ENCODE peak calls at places on chromosomes 12 and 14, in nine cellular contexts. One of them, this sample, is unnamed.
A peak's percentile ranks its signal among the peaks of the same experiment; 100 is the strongest.

GRCh38 chr14:54815016-54815415 is 87.6 kb downstream of the GCH1 start:
- DNase-seq in cardiac muscle cell: no peak
- DNase-seq in adrenal gland: no peak
- DNase-seq in aorta: peak; percentile 83
- DNase-seq in effector memory CD4-positive, alpha-beta T cell: no peak
- DNase-seq in SK-N-SH: no peak
- DNase-seq in IMR-90: peak; percentile 20
- DNase-seq in mesenchymal stem cell: no peak
- DNase-seq in colonic mucosa: no peak
- DNase-seq in this sample: no peak

GRCh38 chr12:88698471-88698870 is 118.2 kb upstream of the KITLG start:
- DNase-seq in cardiac muscle cell: no peak
- DNase-seq in adrenal gland: no peak
- DNase-seq in aorta: no peak
- DNase-seq in effector memory CD4-positive, alpha-beta T cell: no peak
- DNase-seq in SK-N-SH: peak; percentile 9
- DNase-seq in IMR-90: no peak
- DNase-seq in mesenchymal stem cell: no peak
- DNase-seq in colonic mucosa: no peak
- DNase-seq in this sample: no peak

GRCh38 chr12:16155938-16156337 is 121.5 kb downstream of the SLC15A5 start:
- DNase-seq in cardiac muscle cell: no peak
- DNase-seq in adrenal gland: no peak
- DNase-seq in aorta: no peak
- DNase-seq in effector memory CD4-positive, alpha-beta T cell: no peak
- DNase-seq in SK-N-SH: no peak
- DNase-seq in IMR-90: no peak
- DNase-seq in mesenchymal stem cell: no peak
- DNase-seq in colonic mucosa: no peak
- DNase-seq in this sample: no peak

GRCh38 chr14:60241091-60241490 is 7.9 kb upstream of the PPM1A start:
- DNase-seq in cardiac muscle cell: no peak
- DNase-seq in adrenal gland: no peak
- DNase-seq in aorta: no peak
- DNase-seq in effector memory CD4-positive, alpha-beta T cell: no peak
- DNase-seq in SK-N-SH: no peak
- DNase-seq in IMR-90: no peak
- DNase-seq in mesenchymal stem cell: no peak
- DNase-seq in colonic mucosa: no peak
- DNase-seq in this sample: no peak

GRCh38 chr12:98002887-98003493 is 512.4 kb upstream of the TMPO start:
- DNase-seq in cardiac muscle cell: peak; percentile 41
- DNase-seq in adrenal gland: peak; percentile 16
- DNase-seq in aorta: no peak
- DNase-seq in effector memory CD4-positive, alpha-beta T cell: no peak
- DNase-seq in SK-N-SH: peak; percentile 42
- DNase-seq in IMR-90: peak; percentile 1
- DNase-seq in mesenchymal stem cell: peak; percentile 40
- DNase-seq in colonic mucosa: peak; percentile 24
- DNase-seq in this sample: peak; percentile 38

GRCh38 chr12:78156751-78157150 is 326.1 kb downstream of the NAV3 start:
- DNase-seq in cardiac muscle cell: no peak
- DNase-seq in adrenal gland: no peak
- DNase-seq in aorta: no peak
- DNase-seq in effector memory CD4-positive, alpha-beta T cell: no peak
- DNase-seq in SK-N-SH: no peak
- DNase-seq in IMR-90: peak; percentile 59
- DNase-seq in mesenchymal stem cell: peak; percentile 35
- DNase-seq in colonic mucosa: no peak
- DNase-seq in this sample: no peak

GRCh38 chr12:14567311-14568195 is at the start of gene PLBD1:
- DNase-seq in cardiac muscle cell: peak; percentile 46
- DNase-seq in adrenal gland: peak; percentile 68
- DNase-seq in aorta: peak; percentile 88
- DNase-seq in effector memory CD4-positive, alpha-beta T cell: no peak
- DNase-seq in SK-N-SH: peak; percentile 57
- DNase-seq in IMR-90: no peak
- DNase-seq in mesenchymal stem cell: peak; percentile 55
- DNase-seq in colonic mucosa: peak; percentile 72
- DNase-seq in this sample: peak; percentile 58

GRCh38 chr12:124829008-124829707 is 34.5 kb downstream of the SCARB1 start:
- DNase-seq in cardiac muscle cell: no peak
- DNase-seq in adrenal gland: peak; percentile 87
- DNase-seq in aorta: no peak
- DNase-seq in effector memory CD4-positive, alpha-beta T cell: no peak
- DNase-seq in SK-N-SH: no peak
- DNase-seq in IMR-90: peak; percentile 85
- DNase-seq in mesenchymal stem cell: peak; percentile 93
- DNase-seq in colonic mucosa: no peak
- DNase-seq in this sample: peak; percentile 70

GRCh38 chr14:31969371-31969770 is 107.7 kb upstream of the ARHGAP5 start:
- DNase-seq in cardiac muscle cell: no peak
- DNase-seq in adrenal gland: no peak
- DNase-seq in aorta: no peak
- DNase-seq in effector memory CD4-positive, alpha-beta T cell: no peak
- DNase-seq in SK-N-SH: no peak
- DNase-seq in IMR-90: no peak
- DNase-seq in mesenchymal stem cell: peak; percentile 57
- DNase-seq in colonic mucosa: no peak
- DNase-seq in this sample: no peak

GRCh38 chr12:121903202-121903601 is 14.6 kb downstream of the PSMD9 start:
- DNase-seq in cardiac muscle cell: no peak
- DNase-seq in adrenal gland: no peak
- DNase-seq in aorta: no peak
- DNase-seq in effector memory CD4-positive, alpha-beta T cell: no peak
- DNase-seq in SK-N-SH: no peak
- DNase-seq in IMR-90: no peak
- DNase-seq in mesenchymal stem cell: no peak
- DNase-seq in colonic mucosa: no peak
- DNase-seq in this sample: no peak

GRCh38 chr14:21703357-21704339 is 30.0 kb upstream of the OR4E1 start:
- DNase-seq in cardiac muscle cell: no peak
- DNase-seq in adrenal gland: no peak
- DNase-seq in aorta: no peak
- DNase-seq in effector memory CD4-positive, alpha-beta T cell: no peak
- DNase-seq in SK-N-SH: no peak
- DNase-seq in IMR-90: no peak
- DNase-seq in mesenchymal stem cell: peak; percentile 50
- DNase-seq in colonic mucosa: no peak
- DNase-seq in this sample: peak; percentile 1

GRCh38 chr12:111664510-111664909 is 21.2 kb downstream of the BRAP start:
- DNase-seq in cardiac muscle cell: no peak
- DNase-seq in adrenal gland: no peak
- DNase-seq in aorta: no peak
- DNase-seq in effector memory CD4-positive, alpha-beta T cell: no peak
- DNase-seq in SK-N-SH: no peak
- DNase-seq in IMR-90: no peak
- DNase-seq in mesenchymal stem cell: no peak
- DNase-seq in colonic mucosa: no peak
- DNase-seq in this sample: no peak

GRCh38 chr12:64625243-64626077 is 15.2 kb downstream of the RASSF3 start:
- DNase-seq in cardiac muscle cell: peak; percentile 32
- DNase-seq in adrenal gland: peak; percentile 74
- DNase-seq in aorta: peak; percentile 84
- DNase-seq in effector memory CD4-positive, alpha-beta T cell: no peak
- DNase-seq in SK-N-SH: peak; percentile 52
- DNase-seq in IMR-90: peak; percentile 94
- DNase-seq in mesenchymal stem cell: peak; percentile 98
- DNase-seq in colonic mucosa: peak; percentile 74
- DNase-seq in this sample: peak; percentile 80

GRCh38 chr12:10454531-10454930 is 1.4 kb upstream of the KLRC1 start:
- DNase-seq in cardiac muscle cell: no peak
- DNase-seq in adrenal gland: no peak
- DNase-seq in aorta: no peak
- DNase-seq in effector memory CD4-positive, alpha-beta T cell: no peak
- DNase-seq in SK-N-SH: no peak
- DNase-seq in IMR-90: no peak
- DNase-seq in mesenchymal stem cell: peak; percentile 4
- DNase-seq in colonic mucosa: no peak
- DNase-seq in this sample: no peak

GRCh38 chr12:24222968-24223367 is 273.5 kb upstream of the SOX5 start:
- DNase-seq in cardiac muscle cell: no peak
- DNase-seq in adrenal gland: no peak
- DNase-seq in aorta: no peak
- DNase-seq in effector memory CD4-positive, alpha-beta T cell: no peak
- DNase-seq in SK-N-SH: no peak
- DNase-seq in IMR-90: peak; percentile 87
- DNase-seq in mesenchymal stem cell: peak; percentile 77
- DNase-seq in colonic mucosa: no peak
- DNase-seq in this sample: no peak

GRCh38 chr12:68786929-68787328 is 21.0 kb upstream of the MDM2 start:
- DNase-seq in cardiac muscle cell: no peak
- DNase-seq in adrenal gland: no peak
- DNase-seq in aorta: no peak
- DNase-seq in effector memory CD4-positive, alpha-beta T cell: no peak
- DNase-seq in SK-N-SH: no peak
- DNase-seq in IMR-90: no peak
- DNase-seq in mesenchymal stem cell: no peak
- DNase-seq in colonic mucosa: no peak
- DNase-seq in this sample: no peak

GRCh38 chr14:20498622-20499021 is 6.7 kb upstream of the RNASE10 start:
- DNase-seq in cardiac muscle cell: no peak
- DNase-seq in adrenal gland: no peak
- DNase-seq in aorta: no peak
- DNase-seq in effector memory CD4-positive, alpha-beta T cell: no peak
- DNase-seq in SK-N-SH: no peak
- DNase-seq in IMR-90: no peak
- DNase-seq in mesenchymal stem cell: no peak
- DNase-seq in colonic mucosa: no peak
- DNase-seq in this sample: no peak

GRCh38 chr12:105480162-105480561 is 149.7 kb downstream of the C12orf75 start:
- DNase-seq in cardiac muscle cell: peak; percentile 12
- DNase-seq in adrenal gland: no peak
- DNase-seq in aorta: no peak
- DNase-seq in effector memory CD4-positive, alpha-beta T cell: no peak
- DNase-seq in SK-N-SH: no peak
- DNase-seq in IMR-90: peak; percentile 31
- DNase-seq in mesenchymal stem cell: peak; percentile 46
- DNase-seq in colonic mucosa: no peak
- DNase-seq in this sample: no peak

GRCh38 chr12:26124491-26125450 is at the start of gene BHLHE41:
- DNase-seq in cardiac muscle cell: peak; percentile 54
- DNase-seq in adrenal gland: peak; percentile 86
- DNase-seq in aorta: peak; percentile 92
- DNase-seq in effector memory CD4-positive, alpha-beta T cell: no peak
- DNase-seq in SK-N-SH: peak; percentile 77
- DNase-seq in IMR-90: peak; percentile 36
- DNase-seq in mesenchymal stem cell: peak; percentile 64
- DNase-seq in colonic mucosa: peak; percentile 79
- DNase-seq in this sample: peak; percentile 52

DNA sequence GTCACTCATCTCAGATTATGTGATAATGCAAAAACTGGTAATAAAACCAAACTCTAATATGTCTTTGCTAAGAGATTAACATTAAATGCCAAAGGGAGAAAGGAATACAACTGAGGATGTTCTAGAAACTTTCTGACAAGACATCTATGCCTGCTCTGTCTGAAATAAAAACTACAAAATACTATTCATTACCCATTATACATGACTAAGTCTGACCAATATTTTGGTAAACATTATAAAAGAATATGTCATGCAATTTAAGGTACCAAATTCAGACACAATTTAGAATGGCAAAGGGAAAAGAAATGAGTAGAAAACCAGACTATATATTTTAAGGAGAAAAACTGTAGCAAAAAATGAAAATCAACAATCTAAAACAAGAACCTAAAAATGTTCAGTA is 39.5 kb downstream of the UBR7 start:
- DNase-seq in cardiac muscle cell: no peak
- DNase-seq in adrenal gland: no peak
- DNase-seq in aorta: no peak
- DNase-seq in effector memory CD4-positive, alpha-beta T cell: no peak
- DNase-seq in SK-N-SH: no peak
- DNase-seq in IMR-90: no peak
- DNase-seq in mesenchymal stem cell: no peak
- DNase-seq in colonic mucosa: no peak
- DNase-seq in this sample: no peak
- H3K36me3 ChIP-seq in cardiac muscle cell: peaks cover 44% of the 10 kb centered on the region
- H3K36me3 ChIP-seq in adrenal gland: no peaks in the 10 kb centered on the region
- H3K36me3 ChIP-seq in aorta: peaks cover 12% of the 10 kb centered on the region
- H3K36me3 ChIP-seq in effector memory CD4-positive, alpha-beta T cell: peaks cover 56% of the 10 kb centered on the region
- H3K36me3 ChIP-seq in SK-N-SH: peaks cover 59% of the 10 kb centered on the region
- H3K36me3 ChIP-seq in IMR-90: peaks cover 50% of the 10 kb centered on the region
- H3K36me3 ChIP-seq in mesenchymal stem cell: peaks cover 89% of the 10 kb centered on the region
- H3K36me3 ChIP-seq in colonic mucosa: no peaks in the 10 kb centered on the region
- H3K36me3 ChIP-seq in this sample: peaks cover 28% of the 10 kb centered on the region

GRCh38 chr14:91405241-91405721 is 12.3 kb downstream of the CCDC88C start:
- DNase-seq in cardiac muscle cell: no peak
- DNase-seq in adrenal gland: no peak
- DNase-seq in aorta: no peak
- DNase-seq in effector memory CD4-positive, alpha-beta T cell: peak; percentile 63
- DNase-seq in SK-N-SH: no peak
- DNase-seq in IMR-90: no peak
- DNase-seq in mesenchymal stem cell: no peak
- DNase-seq in colonic mucosa: no peak
- DNase-seq in this sample: no peak
- H3K27ac ChIP-seq in cardiac muscle cell: no peak overlapping the region
- H3K27ac ChIP-seq in adrenal gland: no peak overlapping the region
- H3K27ac ChIP-seq in aorta: no peak overlapping the region
- H3K27ac ChIP-seq in effector memory CD4-positive, alpha-beta T cell: peak overlapping the region; percentile 86
- H3K27ac ChIP-seq in SK-N-SH: no peak overlapping the region
- H3K27ac ChIP-seq in IMR-90: no peak overlapping the region
- H3K27ac ChIP-seq in mesenchymal stem cell: no peak overlapping the region
- H3K27ac ChIP-seq in colonic mucosa: no peak overlapping the region
- H3K27ac ChIP-seq in this sample: peak overlapping the region; percentile 1

GRCh38 chr12:122945047-122945592 is 21.1 kb downstream of the ABCB9 start:
- DNase-seq in cardiac muscle cell: no peak
- DNase-seq in adrenal gland: no peak
- DNase-seq in aorta: no peak
- DNase-seq in effector memory CD4-positive, alpha-beta T cell: no peak
- DNase-seq in SK-N-SH: no peak
- DNase-seq in IMR-90: no peak
- DNase-seq in mesenchymal stem cell: no peak
- DNase-seq in colonic mucosa: no peak
- DNase-seq in this sample: no peak
- H3K36me3 ChIP-seq in cardiac muscle cell: no peaks in the 10 kb centered on the region
- H3K36me3 ChIP-seq in adrenal gland: no peaks in the 10 kb centered on the region
- H3K36me3 ChIP-seq in aorta: no peaks in the 10 kb centered on the region
- H3K36me3 ChIP-seq in effector memory CD4-positive, alpha-beta T cell: no peaks in the 10 kb centered on the region
- H3K36me3 ChIP-seq in SK-N-SH: no peaks in the 10 kb centered on the region
- H3K36me3 ChIP-seq in IMR-90: no peaks in the 10 kb centered on the region
- H3K36me3 ChIP-seq in mesenchymal stem cell: no peaks in the 10 kb centered on the region
- H3K36me3 ChIP-seq in colonic mucosa: no peaks in the 10 kb centered on the region
- H3K36me3 ChIP-seq in this sample: no peaks in the 10 kb centered on the region

DNA sequence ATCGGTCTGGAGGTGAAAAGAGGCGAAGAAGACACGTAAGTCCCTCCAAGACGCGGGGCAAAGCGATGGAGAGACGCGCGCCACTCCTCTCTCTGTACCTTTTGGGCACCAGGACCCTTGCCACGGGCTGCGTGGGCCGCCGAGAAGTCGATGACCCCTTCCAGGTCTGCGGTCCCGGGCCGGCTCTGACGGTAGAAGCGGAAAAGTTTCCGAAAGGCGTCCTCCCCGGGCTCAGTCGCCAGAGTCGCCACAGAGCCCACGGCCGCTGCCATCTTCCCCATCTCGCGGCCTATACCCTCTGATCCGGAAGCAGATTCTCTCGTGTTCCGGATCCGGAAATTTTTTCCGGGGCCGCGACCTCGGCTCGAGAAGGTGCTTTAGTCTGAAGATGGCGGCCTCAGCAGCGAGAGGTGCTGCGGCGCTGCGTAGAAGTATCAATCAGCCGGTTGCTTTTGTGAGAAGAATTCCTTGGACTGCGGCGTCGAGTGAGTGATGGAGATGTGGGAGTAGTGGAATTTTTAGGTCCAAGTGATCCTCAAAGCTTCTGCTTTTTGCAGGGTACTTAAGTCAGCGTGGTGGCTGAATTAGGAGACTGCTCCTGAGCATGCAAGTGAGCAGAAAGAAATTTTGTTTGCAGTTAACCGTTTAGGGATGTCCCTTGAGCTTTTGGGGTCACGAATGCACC is at the start of the genes ALKBH1 and SLIRP:
- DNase-seq in cardiac muscle cell: peak; percentile 92
- DNase-seq in adrenal gland: peak; percentile 81
- DNase-seq in aorta: peak; percentile 95
- DNase-seq in effector memory CD4-positive, alpha-beta T cell: peak; percentile 80
- DNase-seq in SK-N-SH: peak; percentile 89
- DNase-seq in IMR-90: peak; percentile 72
- DNase-seq in mesenchymal stem cell: peak; percentile 90
- DNase-seq in colonic mucosa: peak; percentile 93
- DNase-seq in this sample: peak; percentile 92
- H3K27ac ChIP-seq in cardiac muscle cell: peak within 1 kb of the TSS; percentile 57
- H3K27ac ChIP-seq in adrenal gland: peak within 1 kb of the TSS; percentile 64
- H3K27ac ChIP-seq in aorta: peak within 1 kb of the TSS; percentile 67
- H3K27ac ChIP-seq in effector memory CD4-positive, alpha-beta T cell: peak within 1 kb of the TSS; percentile 76
- H3K27ac ChIP-seq in SK-N-SH: peak within 1 kb of the TSS; percentile 71
- H3K27ac ChIP-seq in IMR-90: peak within 1 kb of the TSS; percentile 76
- H3K27ac ChIP-seq in mesenchymal stem cell: peak within 1 kb of the TSS; percentile 10
- H3K27ac ChIP-seq in colonic mucosa: peak within 1 kb of the TSS; percentile 41
- H3K27ac ChIP-seq in this sample: peak within 1 kb of the TSS; percentile 48